ENCODE peak calls at places on chromosomes 13 and 19, in six cellular contexts. H, C, D, S, Q and E are unnamed samples.

GRCh38 chr19:11375143-11375948 is 880 bp downstream of the SWSAP1 start:
- DNase-seq in Q (peak; percentile 62), S (peak; percentile 60), D (peak; percentile 49), C (no peak), H (peak; percentile 59), E (no peak)

GRCh38 chr13:79645569-79645968 is 164.6 kb downstream of the NDFIP2 start:
- DNase-seq in S (no peak), H (no peak), D (no peak), C (no peak), Q (no peak), E (no peak)

GRCh38 chr19:47467914-47468313 is 3.8 kb downstream of the SLC8A2 start:
- DNase-seq in D (no peak), S (no peak), H (peak; percentile 45), Q (no peak), C (no peak), E (no peak)

GRCh38 chr13:98570929-98571372 is 6.0 kb downstream of the STK24 start:
- DNase-seq in H (no peak), Q (peak; percentile 94), D (peak; percentile 89), C (peak; percentile 83), S (no peak), E (no peak)

GRCh38 chr19:30387311-30388115 is 15.3 kb downstream of the ZNF536 start:
- DNase-seq in H (no peak), Q (no peak), C (no peak), D (no peak), S (peak; percentile 78), E (no peak)

GRCh38 chr13:104875008-104875762 is 1660.3 kb downstream of the EFNB2 start:
- DNase-seq in H (no peak), S (no peak), C (no peak), Q (no peak), D (no peak), E (no peak)

GRCh38 chr13:50072676-50073075 is 57.4 kb downstream of the KCNRG start:
- DNase-seq in S (no peak), C (no peak), H (no peak), D (no peak), Q (no peak), E (no peak)

GRCh38 chr13:25654332-25654731 is 282.6 kb downstream of the ATP8A2 start:
- DNase-seq in C (no peak), D (peak; percentile 58), H (no peak), S (no peak), Q (no peak), E (no peak)

GRCh38 chr13:83086948-83087347 is 795.3 kb downstream of the SLITRK1 start:
- DNase-seq in S (no peak), C (no peak), Q (no peak), D (peak; percentile 51), H (no peak), E (no peak)

GRCh38 chr13:93922063-93922462 is 557.4 kb downstream of the DCT start:
- DNase-seq in H (no peak), C (no peak), Q (no peak), S (no peak), D (peak; percentile 10), E (no peak)

GRCh38 chr19:55270172-55270942 is 9.6 kb downstream of the HSPBP1 start:
- DNase-seq in C (no peak), D (no peak), Q (no peak), H (no peak), S (no peak), E (no peak)

GRCh38 chr19:38277549-38277948 is 13.2 kb downstream of the SPINT2 start:
- DNase-seq in S (no peak), D (peak; percentile 84), Q (no peak), H (no peak), C (no peak), E (peak; percentile 70)

GRCh38 chr19:4379383-4380253 is 20.7 kb downstream of the SH3GL1 start:
- DNase-seq in D (peak; percentile 91), C (no peak), H (no peak), S (peak; percentile 18), Q (no peak), E (peak; percentile 45)

GRCh38 chr19:3538965-3539742 is at the start of gene TEKTIP1:
- DNase-seq in Q (no peak), H (peak; percentile 41), S (no peak), C (no peak), D (no peak), E (peak; percentile 41)

GRCh38 chr19:33740811-33741396 is 55.8 kb upstream of the KCTD15 start:
- DNase-seq in S (no peak), Q (peak; percentile 12), C (no peak), D (peak; percentile 45), H (peak; percentile 90), E (peak; percentile 47)

GRCh38 chr19:14410054-14410774 is 8.9 kb downstream of the DDX39A start:
- DNase-seq in C (no peak), H (no peak), D (no peak), Q (no peak), S (no peak), E (no peak)

GRCh38 chr19:57559008-57559403 is 657 bp downstream of the ZNF550 start:
- DNase-seq in H (peak; percentile 58), C (no peak), Q (peak; percentile 16), S (peak; percentile 54), D (peak; percentile 30), E (peak; percentile 58)

GRCh38 chr19:38024991-38025716 is 118.1 kb downstream of the SIPA1L3 start:
- DNase-seq in S (no peak), D (no peak), Q (no peak), H (no peak), C (no peak), E (no peak)

GRCh38 chr13:45021250-45021649 is 31.9 kb downstream of the GPALPP1 start:
- DNase-seq in D (no peak), S (no peak), Q (no peak), H (no peak), C (no peak), E (no peak)

GRCh38 chr13:108700421-108701170 is 71.2 kb downstream of the MYO16 start:
- DNase-seq in C (no peak), S (no peak), H (no peak), D (peak; percentile 75), Q (no peak), E (no peak)

GRCh38 chr19:52188822-52189744 is 769 bp upstream of the PPP2R1A start:
- DNase-seq in Q (no peak), H (no peak), S (peak; percentile 59), D (no peak), C (no peak), E (peak; percentile 75)

GRCh38 chr19:40601061-40601973 is at the start of gene LTBP4:
- DNase-seq in C (no peak), D (no peak), Q (peak; percentile 14), H (peak; percentile 72), S (peak; percentile 74), E (peak; percentile 75)

GRCh38 chr19:18879579-18880373 is 16.2 kb downstream of the CERS1 start:
- DNase-seq in S (peak; percentile 88), Q (peak; percentile 41), D (peak; percentile 79), C (peak; percentile 46), H (peak; percentile 36), E (peak; percentile 44)

GRCh38 chr19:10744222-10744847 is 26.5 kb downstream of the DNM2 start:
- DNase-seq in D (no peak), C (no peak), H (no peak), Q (no peak), S (no peak), E (no peak)

GRCh38 chr19:55087542-55087935 is 11.9 kb downstream of the EPS8L1 start:
- DNase-seq in H (no peak), C (no peak), D (no peak), S (no peak), Q (no peak), E (peak; percentile 56)

GRCh38 chr13:44879452-44880058 is 109.7 kb downstream of the NUFIP1 start:
- DNase-seq in S (peak; percentile 18), C (peak; percentile 40), D (peak; percentile 50), Q (no peak), H (no peak), E (peak; percentile 73)

GRCh38 chr13:46170687-46171086 is 11.3 kb downstream of the LCP1 start:
- DNase-seq in Q (no peak), C (no peak), H (no peak), D (no peak), S (no peak), E (no peak)

GRCh38 chr13:85383291-85383690 is 415.9 kb downstream of the SLITRK6 start:
- DNase-seq in H (no peak), S (no peak), D (no peak), Q (no peak), C (no peak), E (no peak)

GRCh38 chr19:18108897-18109296 is 11.3 kb downstream of the MAST3 start:
- DNase-seq in S (no peak), Q (no peak), C (no peak), H (no peak), D (no peak), E (no peak)

GRCh38 chr19:3121396-3121795 is 14.4 kb upstream of the GNA15 start:
- DNase-seq in H (no peak), S (no peak), C (no peak), Q (no peak), D (no peak), E (no peak)

DNA sequence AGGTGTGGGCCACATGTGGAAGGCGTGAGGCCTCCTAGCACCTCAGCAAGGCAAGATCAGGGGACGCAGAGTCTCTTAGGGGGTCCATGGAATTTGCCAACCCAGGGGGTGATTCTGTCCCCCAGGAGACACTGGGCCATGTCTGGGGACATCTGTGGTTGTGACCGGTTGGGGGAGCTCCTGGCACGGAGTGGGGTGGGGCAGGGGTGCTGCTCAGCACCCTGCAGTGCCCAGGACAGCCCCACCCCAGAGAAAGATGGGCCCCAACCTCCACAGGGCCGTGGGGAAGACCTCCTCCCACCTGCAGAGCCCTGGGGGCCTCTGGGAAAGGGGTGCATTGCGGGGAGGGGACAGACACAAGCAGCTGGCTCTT is 4.0 kb downstream of the MKNK2 start:
- DNase-seq in Q (no peak), S (no peak), H (no peak), C (no peak), D (no peak), E (no peak)
- H3K4me2 ChIP-seq in Q (no peak overlapping the region), S (peak overlapping the region; percentile 98), H (no peak overlapping the region), C (peak overlapping the region; percentile 100), D (no peak overlapping the region), E (no peak overlapping the region)

GRCh38 chr19:48636859-48637448 is at the start of gene DBP:
- DNase-seq in D (peak; percentile 49), Q (no peak), S (peak; percentile 61), C (no peak), H (no peak), E (peak; percentile 71)
- H3K9ac ChIP-seq in D (peak within 1 kb of the TSS; percentile 67), Q (peak within 1 kb of the TSS; percentile 75), S (peak within 1 kb of the TSS; percentile 96), C (peak within 1 kb of the TSS; percentile 96), H (peak within 1 kb of the TSS; percentile 27), E (peak within 1 kb of the TSS; percentile 92)

DNA sequence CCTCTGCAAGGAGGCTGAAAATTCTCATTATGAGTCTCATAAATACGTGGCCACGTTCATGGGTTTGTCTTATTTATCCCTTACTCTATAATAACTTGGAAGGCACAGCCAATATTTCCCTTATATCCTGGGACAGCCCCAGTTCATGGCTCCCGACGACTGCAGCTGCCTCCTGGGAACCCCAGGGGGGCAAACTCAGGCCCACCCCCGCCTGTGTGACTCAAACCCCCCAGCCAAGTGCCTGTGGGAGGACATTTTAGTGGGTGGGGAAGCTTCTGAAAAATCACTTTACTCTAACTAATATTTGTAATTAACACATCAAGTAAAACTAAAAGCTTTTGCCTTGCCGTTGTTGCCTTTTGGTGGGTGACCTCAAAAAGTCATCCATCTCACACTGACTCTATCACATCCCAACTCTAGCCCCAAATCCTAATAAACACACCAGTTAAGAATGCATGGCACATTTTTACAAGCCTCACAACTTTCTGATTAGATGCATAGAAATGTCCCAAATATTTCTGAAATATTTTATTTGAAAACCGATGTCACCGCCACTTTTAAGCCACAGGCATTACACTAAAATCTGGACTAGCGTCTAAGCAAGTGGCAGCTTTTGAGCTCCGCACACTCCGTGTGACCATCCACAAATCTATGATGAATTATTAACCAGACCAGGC is 14.2 kb downstream of the RASA3 start:
- DNase-seq in D (no peak), Q (no peak), S (no peak), H (no peak), C (no peak), E (peak; percentile 48)
- TF ChIP-seq EZH2phosphoT487 in D (no peak), Q (no peak), S (no peak), H (no peak), C (no peak), E (no peak)

GRCh38 chr19:35438527-35438926 is 9.5 kb upstream of the FFAR2 start:
- DNase-seq in S (no peak), C (no peak), H (peak; percentile 39), D (no peak), Q (no peak), E (no peak)
- H3K4me2 ChIP-seq in S (no peak overlapping the region), C (no peak overlapping the region), H (no peak overlapping the region), D (no peak overlapping the region), Q (no peak overlapping the region), E (no peak overlapping the region)